ENCODE peak calls at places on chromosome 20, in seven cellular contexts. T, X, B, S, N, K and R are unnamed samples.

GRCh38 chr20:23164176-23164601 is 78.1 kb upstream of the CD93 start:
- DNase-seq in S (peak; percentile 44), T (no peak), X (no peak), K (peak; percentile 71), N (no peak), B (no peak), R (no peak)

GRCh38 chr20:4435671-4436070 is 286.0 kb upstream of the PRND start:
- DNase-seq in X (no peak), T (no peak), B (no peak), N (no peak), K (no peak), S (no peak), R (no peak)

GRCh38 chr20:17648782-17649730 is 33.0 kb downstream of the RRBP1 start:
- DNase-seq in X (peak; percentile 42), T (peak; percentile 22), S (no peak), N (no peak), B (peak; percentile 73), K (peak; percentile 69), R (peak; percentile 34)

GRCh38 chr20:51452734-51453133 is 89.8 kb downstream of the NFATC2 start:
- DNase-seq in S (no peak), B (no peak), K (no peak), X (no peak), T (no peak), N (no peak), R (no peak)

GRCh38 chr20:47306095-47306494 is 50.4 kb downstream of the ZMYND8 start:
- DNase-seq in N (no peak), X (no peak), T (no peak), S (no peak), K (no peak), B (no peak), R (no peak)

GRCh38 chr20:19851863-19852262 is 93.8 kb downstream of the RIN2 start:
- DNase-seq in K (no peak), S (no peak), T (no peak), N (no peak), X (no peak), B (no peak), R (no peak)

GRCh38 chr20:9185511-9185910 is 116.6 kb downstream of the PLCB4 start:
- DNase-seq in X (no peak), K (no peak), N (no peak), S (no peak), T (peak; percentile 64), B (no peak), R (peak; percentile 6)

GRCh38 chr20:36736451-36737182 is 9.3 kb downstream of the NDRG3 start:
- DNase-seq in X (no peak), T (no peak), N (no peak), S (no peak), K (no peak), B (no peak), R (no peak)

GRCh38 chr20:4305091-4305490 is 289.7 kb upstream of the RNF24 start:
- DNase-seq in K (no peak), X (no peak), B (no peak), T (no peak), N (no peak), S (no peak), R (no peak)

GRCh38 chr20:62382306-62383198 is 4.4 kb upstream of the RPS21 start:
- DNase-seq in N (peak; percentile 61), B (peak; percentile 83), S (peak; percentile 76), T (peak; percentile 72), K (peak; percentile 87), X (peak; percentile 73), R (peak; percentile 88)

GRCh38 chr20:20353574-20353973 is 14.3 kb upstream of the INSM1 start:
- DNase-seq in N (no peak), K (no peak), T (no peak), X (no peak), B (no peak), S (no peak), R (no peak)

GRCh38 chr20:52303281-52303950 is 111.8 kb upstream of the ZFP64 start:
- DNase-seq in B (no peak), T (no peak), N (no peak), S (no peak), K (no peak), X (no peak), R (no peak)

GRCh38 chr20:61646453-61646852 is 394.4 kb downstream of the CDH4 start:
- DNase-seq in B (no peak), S (no peak), T (no peak), X (no peak), K (no peak), N (no peak), R (no peak)

GRCh38 chr20:26208296-26209091 is 511.8 kb upstream of the ZNF337 start:
- DNase-seq in N (no peak), B (peak; percentile 75), X (peak; percentile 66), T (no peak), S (peak; percentile 9), K (no peak), R (peak; percentile 1)

GRCh38 chr20:38892091-38892981 is 33.9 kb upstream of the FAM83D start:
- DNase-seq in T (no peak), S (no peak), B (no peak), K (peak; percentile 13), N (no peak), X (no peak), R (no peak)
- TF ChIP-seq CTCF in T (no peak), S (no peak), B (no peak), K (no peak), N (no peak), X (no peak), R (no peak)

GRCh38 chr20:44280387-44280786 is 30.6 kb downstream of the FITM2 start:
- DNase-seq in X (no peak), N (no peak), B (no peak), K (no peak), S (no peak), T (no peak), R (no peak)

GRCh38 chr20:44287272-44288097 is 23.5 kb downstream of the FITM2 start:
- DNase-seq in N (no peak), B (no peak), T (no peak), X (no peak), S (no peak), K (peak; percentile 44), R (no peak)

GRCh38 chr20:44279228-44279627 is 31.8 kb downstream of the FITM2 start:
- DNase-seq in N (no peak), S (peak; percentile 63), B (no peak), X (no peak), T (peak; percentile 80), K (no peak), R (peak; percentile 63)

GRCh38 chr20:44284032-44284431 is 27.0 kb downstream of the FITM2 start:
- DNase-seq in T (no peak), N (no peak), K (no peak), S (no peak), B (no peak), X (no peak), R (no peak)

GRCh38 chr20:44282148-44282547 is 28.9 kb downstream of the FITM2 start:
- DNase-seq in X (no peak), T (no peak), S (no peak), N (no peak), K (no peak), B (no peak), R (no peak)
- H3K4me3 ChIP-seq in X (no peak overlapping the region), T (no peak overlapping the region), S (no peak overlapping the region), N (no peak overlapping the region), K (no peak overlapping the region), B (no peak overlapping the region), R (no peak overlapping the region)

GRCh38 chr20:13012886-13013285 is 4.1 kb downstream of the SPTLC3 start:
- DNase-seq in T (no peak), S (no peak), B (no peak), K (no peak), N (no peak), X (no peak), R (no peak)

GRCh38 chr20:13009682-13010406 is 1.1 kb downstream of the SPTLC3 start:
- DNase-seq in N (no peak), X (no peak), B (no peak), S (peak; percentile 26), T (peak; percentile 96), K (peak; percentile 30), R (peak; percentile 80)

GRCh38 chr20:13006825-13007224 is 1.9 kb upstream of the SPTLC3 start:
- DNase-seq in K (no peak), T (peak; percentile 69), X (no peak), S (no peak), N (no peak), B (no peak), R (peak; percentile 83)

GRCh38 chr20:13007596-13007995 is 1.2 kb upstream of the SPTLC3 start:
- DNase-seq in X (no peak), N (no peak), T (no peak), B (no peak), K (no peak), S (no peak), R (no peak)

DNA sequence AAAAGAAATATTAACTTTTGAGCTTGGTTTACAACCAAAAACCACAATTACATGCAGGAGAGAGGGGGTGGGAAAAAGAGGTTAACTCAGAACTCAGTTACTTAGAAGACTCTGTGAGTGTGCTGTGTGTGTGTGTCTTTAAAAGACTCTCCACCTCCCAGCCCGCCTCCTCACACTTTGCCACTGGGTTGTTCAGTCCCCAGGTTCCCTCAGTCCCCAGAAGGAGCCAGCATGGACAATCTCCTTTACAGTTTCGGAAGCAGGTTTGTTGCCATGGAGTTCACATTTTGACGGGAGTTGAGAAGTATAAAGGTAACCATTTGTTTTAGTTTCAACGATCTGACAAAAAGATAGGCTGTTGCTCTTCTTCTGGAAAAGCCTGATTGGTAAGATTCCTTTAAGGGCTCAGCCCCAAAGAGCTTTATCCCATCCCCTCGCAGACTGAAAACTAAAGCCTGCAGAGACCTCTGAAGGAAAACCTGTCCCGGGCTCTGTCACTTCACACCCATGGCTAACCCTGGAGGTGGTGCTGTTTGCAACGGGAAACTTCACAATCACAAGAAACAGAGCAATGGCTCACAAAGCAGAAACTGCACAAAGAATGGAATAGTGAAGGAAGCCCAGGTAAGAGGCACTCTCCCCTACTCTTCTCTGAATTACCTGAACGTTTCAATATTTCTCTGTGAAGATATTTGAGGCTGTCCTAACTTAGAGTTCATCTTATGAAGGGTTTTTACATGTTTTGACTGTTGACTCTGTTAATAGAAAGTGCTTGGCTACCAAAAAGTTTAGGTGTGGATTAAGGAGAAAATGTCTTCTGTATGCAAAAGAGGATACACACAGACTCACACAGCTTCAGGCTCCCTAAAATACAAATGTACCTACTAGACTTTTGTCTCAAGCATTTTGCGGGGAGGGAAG is at the start of gene SPTLC3:
- DNase-seq in X (no peak), K (peak; percentile 62), S (peak; percentile 25), T (peak; percentile 66), N (no peak), B (no peak), R (peak; percentile 73)
- TF ChIP-seq CTCF in X (no peak), K (no peak), S (no peak), T (peak; percentile 12), N (no peak), B (no peak), R (no peak)

DNA sequence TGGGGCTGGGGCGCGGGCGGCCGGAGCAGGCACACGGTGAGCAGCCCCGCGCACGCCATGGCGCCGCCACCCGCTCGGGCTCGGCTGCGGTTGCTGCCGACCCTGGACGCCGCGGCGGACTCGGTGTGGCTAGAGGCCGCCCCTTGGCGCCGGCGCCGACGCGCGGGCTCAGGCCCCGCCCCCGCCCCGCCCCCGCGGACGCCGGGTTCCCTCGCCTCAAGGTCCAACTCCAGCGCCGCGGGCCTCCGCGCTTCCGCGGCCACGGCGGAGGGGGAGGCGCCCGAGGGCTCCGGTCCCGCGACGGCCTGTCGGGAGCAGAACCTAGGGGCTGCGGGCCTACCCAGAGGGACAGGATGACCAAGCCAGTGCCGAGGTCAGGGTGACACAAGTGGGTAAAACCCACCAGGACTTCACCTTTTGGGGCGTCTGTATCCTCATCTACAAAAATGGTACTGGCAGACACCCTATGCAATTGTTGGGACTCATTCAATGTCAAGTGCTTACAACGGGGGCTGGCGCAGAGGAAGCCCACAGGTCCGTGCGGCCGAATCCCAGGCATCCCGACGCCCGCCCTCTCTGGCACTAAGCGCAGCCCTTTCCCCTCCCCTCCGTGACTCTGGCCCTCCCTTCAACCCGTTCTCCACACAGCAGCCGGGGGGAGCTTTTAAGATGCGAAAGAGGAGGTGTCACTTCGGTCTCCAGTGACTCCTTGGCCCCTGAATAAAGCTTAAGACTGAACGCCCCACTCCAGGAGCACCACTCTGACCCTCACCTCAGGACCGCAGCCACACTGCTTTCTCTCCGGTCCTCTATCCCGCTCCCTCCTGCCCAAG is at the start of gene NECAB3:
- DNase-seq in T (peak; percentile 54), K (peak; percentile 90), X (no peak), S (peak; percentile 94), N (no peak), B (peak; percentile 87), R (peak; percentile 67)
- H3K4me3 ChIP-seq in T (peak within 1 kb of the TSS; percentile 71), K (peak within 1 kb of the TSS; percentile 88), X (peak within 1 kb of the TSS; percentile 45), S (peak within 1 kb of the TSS; percentile 77), N (peak within 1 kb of the TSS; percentile 70), B (peak within 1 kb of the TSS; percentile 67), R (peak within 1 kb of the TSS; percentile 61)